ENCODE peak calls at places on chromosomes 6 and 20, in seven cellular contexts. V is cardiac fibroblast, C is dorsolateral prefrontal cortex, O is HFF-Myc, L is BE2C, X is fibroblast of mammary gland, Q is epithelial cell of esophagus. R is an unnamed sample.

GRCh38 chr6:138255443-138255842 is 37.2 kb upstream of the PBOV1 start:
- DNase-seq in V (no peak), C (no peak), O (no peak), L (no peak), X (no peak), Q (no peak), R (no peak)

GRCh38 chr6:18328549-18328922 is 58.6 kb upstream of the RNF144B start:
- DNase-seq in V (no peak), C (no peak), O (no peak), L (no peak), X (no peak), Q (peak; percentile 75), R (no peak)

GRCh38 chr6:53347250-53347920 is 1.4 kb downstream of the ELOVL5 start:
- DNase-seq in V (peak; percentile 29), C (no peak), O (no peak), L (no peak), X (peak; percentile 41), Q (peak; percentile 72), R (peak; percentile 30)

GRCh38 chr6:36056178-36056577 is 28.6 kb downstream of the MAPK14 start:
- DNase-seq in V (no peak), C (no peak), O (no peak), L (no peak), X (no peak), Q (no peak), R (no peak)

GRCh38 chr20:4813076-4813838 is 91.5 kb downstream of the PRND start:
- DNase-seq in V (no peak), C (no peak), O (no peak), L (no peak), X (no peak), Q (no peak), R (no peak)

GRCh38 chr20:59774204-59774641 is 159.2 kb downstream of the SYCP2 start:
- DNase-seq in V (no peak), C (no peak), O (no peak), L (no peak), X (no peak), Q (no peak), R (no peak)

GRCh38 chr20:38842558-38842981 is 37.1 kb downstream of the PPP1R16B start:
- DNase-seq in V (no peak), C (no peak), O (no peak), L (no peak), X (no peak), Q (no peak), R (no peak)

GRCh38 chr20:364905-365794 is 15.4 kb upstream of the TRIB3 start:
- DNase-seq in V (peak; percentile 58), C (no peak), O (no peak), L (no peak), X (peak; percentile 57), Q (peak; percentile 95), R (no peak)

GRCh38 chr20:17710379-17711305 is 10.9 kb downstream of the BANF2 start:
- DNase-seq in V (no peak), C (no peak), O (no peak), L (no peak), X (peak; percentile 28), Q (no peak), R (no peak)

GRCh38 chr6:45812937-45813336 is 202.7 kb downstream of the CLIC5 start:
- DNase-seq in V (peak; percentile 41), C (no peak), O (no peak), L (no peak), X (no peak), Q (no peak), R (peak; percentile 57)

GRCh38 chr6:54194067-54194466 is 82.8 kb downstream of the MLIP start:
- DNase-seq in V (peak; percentile 57), C (no peak), O (no peak), L (no peak), X (peak; percentile 56), Q (peak; percentile 38), R (peak; percentile 21)

GRCh38 chr6:45763281-45763680 is 252.4 kb downstream of the CLIC5 start:
- DNase-seq in V (no peak), C (no peak), O (no peak), L (no peak), X (no peak), Q (no peak), R (no peak)

GRCh38 chr6:108174371-108175175 is 8.8 kb downstream of the NR2E1 start:
- DNase-seq in V (peak; percentile 49), C (no peak), O (peak; percentile 3), L (no peak), X (peak; percentile 26), Q (peak; percentile 57), R (no peak)

DNA sequence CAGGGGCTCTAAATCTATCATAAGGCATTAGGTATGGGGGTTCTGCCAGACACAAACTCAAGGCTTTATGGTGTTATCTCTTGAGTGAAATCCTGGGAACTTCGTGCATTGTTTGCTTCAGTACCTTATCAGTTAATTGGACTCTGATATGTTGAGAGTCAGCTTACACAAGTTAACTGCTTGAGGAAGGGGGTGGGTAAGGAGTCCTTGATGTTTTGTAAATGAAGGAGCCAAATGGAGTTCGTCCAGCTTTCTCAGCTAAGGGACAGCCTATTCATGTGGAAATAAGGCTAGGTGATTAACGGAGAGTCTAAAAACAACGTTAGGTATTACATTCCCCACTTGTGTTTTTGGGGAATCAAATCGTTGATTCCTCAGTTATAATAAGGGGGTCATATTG is 157.4 kb downstream of the TRIM27 start:
- DNase-seq in V (no peak), C (no peak), O (no peak), L (no peak), X (no peak), Q (no peak), R (no peak)
- H3K4me3 ChIP-seq in V (no peak overlapping the region), C (no peak overlapping the region), O (no peak overlapping the region), L (no peak overlapping the region), X (no peak overlapping the region), Q (no peak overlapping the region), R (no peak overlapping the region)

GRCh38 chr6:10140121-10140520 is 274.8 kb downstream of the TFAP2A start:
- DNase-seq in V (no peak), C (no peak), O (no peak), L (no peak), X (no peak), Q (peak; percentile 79), R (no peak)

GRCh38 chr6:10140824-10141223 is 274.1 kb downstream of the TFAP2A start:
- DNase-seq in V (peak; percentile 11), C (no peak), O (no peak), L (no peak), X (no peak), Q (peak; percentile 92), R (no peak)

GRCh38 chr6:10136636-10137035 is 278.2 kb downstream of the TFAP2A start:
- DNase-seq in V (no peak), C (no peak), O (no peak), L (no peak), X (no peak), Q (peak; percentile 98), R (no peak)

GRCh38 chr6:10141756-10142443 is 273.0 kb downstream of the TFAP2A start:
- DNase-seq in V (peak; percentile 3), C (no peak), O (no peak), L (no peak), X (no peak), Q (peak; percentile 60), R (no peak)

GRCh38 chr6:10138917-10139316 is 276.0 kb downstream of the TFAP2A start:
- DNase-seq in V (no peak), C (no peak), O (peak; percentile 38), L (no peak), X (no peak), Q (peak; percentile 87), R (no peak)
- H3K4me3 ChIP-seq in V (no peak overlapping the region), C (no peak overlapping the region), O (no peak overlapping the region), L (no peak overlapping the region), X (no peak overlapping the region), Q (no peak overlapping the region), R (no peak overlapping the region)

DNA sequence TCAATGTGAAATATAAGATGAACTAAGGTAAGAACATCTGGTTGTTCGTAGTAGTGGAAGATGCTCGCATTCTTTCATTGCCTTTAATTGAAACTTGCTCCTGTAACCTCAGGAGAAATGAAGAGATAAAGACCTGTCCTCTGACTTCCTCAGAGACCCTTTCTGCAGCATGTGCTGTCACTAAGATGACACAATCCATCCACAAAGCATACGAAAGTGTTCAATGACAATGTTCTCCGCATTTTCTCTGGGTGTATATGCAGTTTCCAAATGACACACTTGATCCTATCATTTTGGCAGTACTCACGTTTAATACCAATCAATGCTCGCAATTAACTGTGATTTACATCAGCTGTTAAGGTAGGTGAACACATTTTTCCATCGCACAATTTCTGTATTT is 65.8 kb downstream of the PRL start:
- DNase-seq in V (no peak), C (no peak), O (no peak), L (no peak), X (no peak), Q (no peak), R (no peak)
- H3K4me3 ChIP-seq in V (no peak overlapping the region), C (no peak overlapping the region), O (no peak overlapping the region), L (no peak overlapping the region), X (no peak overlapping the region), Q (no peak overlapping the region), R (no peak overlapping the region)

DNA sequence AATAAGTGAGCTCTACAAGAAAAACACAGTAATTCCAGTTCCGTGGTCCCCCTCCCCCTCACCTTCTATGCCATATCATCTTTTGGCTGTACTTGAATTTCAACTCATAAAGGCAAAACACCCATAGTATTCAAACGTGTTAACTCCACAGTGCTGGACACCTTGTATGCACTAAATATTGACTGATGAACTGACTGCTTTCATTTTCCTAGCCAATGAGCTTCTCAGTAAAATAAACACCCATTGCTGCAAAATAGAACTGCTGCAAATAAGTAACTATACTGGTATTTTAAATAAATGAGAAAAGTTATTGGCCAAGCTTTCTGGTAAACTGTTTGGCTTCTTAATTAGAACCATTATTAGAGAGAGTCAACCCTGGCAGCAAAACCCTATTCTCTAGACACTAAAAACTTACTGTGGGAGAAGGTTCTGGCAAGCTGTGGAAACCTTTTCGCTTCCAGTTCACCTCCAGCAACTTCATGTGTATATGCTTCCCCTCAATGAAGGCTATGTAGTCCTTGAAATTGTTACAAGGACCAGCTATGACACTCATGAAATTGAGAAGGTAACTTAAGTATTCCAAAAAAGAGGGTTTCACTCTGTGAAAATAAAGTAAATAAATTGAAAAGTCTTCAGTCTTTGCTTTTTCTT is 86.0 kb downstream of the MBOAT1 start:
- DNase-seq in V (no peak), C (no peak), O (no peak), L (no peak), X (no peak), Q (no peak), R (no peak)
- H3K4me3 ChIP-seq in V (no peak overlapping the region), C (no peak overlapping the region), O (no peak overlapping the region), L (no peak overlapping the region), X (no peak overlapping the region), Q (no peak overlapping the region), R (no peak overlapping the region)

GRCh38 chr6:8983202-8983688 is 547.9 kb upstream of the SLC35B3 start:
- DNase-seq in V (peak; percentile 66), C (peak; percentile 46), O (peak; percentile 30), L (peak; percentile 47), X (peak; percentile 52), Q (peak; percentile 65), R (peak; percentile 43)
- H3K4me3 ChIP-seq in V (no peak overlapping the region), C (no peak overlapping the region), O (no peak overlapping the region), L (no peak overlapping the region), X (no peak overlapping the region), Q (peak overlapping the region; percentile 12), R (no peak overlapping the region)

R was measured in SJCRH30.